ENCODE peak calls at places on chromosomes 6 and 20, in nine cellular contexts. E is EL, D is posterior cingulate gyrus, R is AG20443, J is sigmoid colon, A is mammary epithelial cell, Y is M059J, N is mucosa of gallbladder, H is SK-N-SH. G is an unnamed sample.

GRCh38 chr20:24432057-24432456 is 37.4 kb upstream of the SYNDIG1 start:
- DNase-seq in E (no peak), D (no peak), R (no peak), J (no peak), A (no peak), Y (no peak), N (peak; percentile 13), H (no peak), G (no peak)

GRCh38 chr6:36650848-36651247 is 27.7 kb upstream of the CDKN1A start:
- DNase-seq in E (no peak), D (no peak), R (no peak), J (no peak), A (no peak), Y (no peak), N (no peak), H (no peak), G (no peak)

GRCh38 chr6:167826230-167827061 is at the start of gene AFDN:
- DNase-seq in E (peak; percentile 59), D (peak; percentile 66), R (peak; percentile 93), J (peak; percentile 91), A (peak; percentile 55), Y (peak; percentile 59), N (peak; percentile 70), H (peak; percentile 95), G (peak; percentile 84)

GRCh38 chr6:107491791-107492674 is 2.1 kb downstream of the SOBP start:
- DNase-seq in E (peak; percentile 58), D (no peak), R (peak; percentile 70), J (no peak), A (peak; percentile 70), Y (peak; percentile 24), N (no peak), H (no peak), G (peak; percentile 52)

GRCh38 chr20:46268131-46268611 is 40.1 kb downstream of the CDH22 start:
- DNase-seq in E (no peak), D (no peak), R (no peak), J (no peak), A (no peak), Y (no peak), N (no peak), H (peak; percentile 48), G (no peak)

GRCh38 chr6:112450663-112451062 is 103.5 kb downstream of the RFPL4B start:
- DNase-seq in E (no peak), D (no peak), R (no peak), J (no peak), A (no peak), Y (no peak), N (no peak), H (no peak), G (no peak)

GRCh38 chr20:49657118-49657901 is 56.4 kb downstream of the B4GALT5 start:
- DNase-seq in E (no peak), D (no peak), R (peak; percentile 75), J (no peak), A (no peak), Y (no peak), N (no peak), H (no peak), G (no peak)

GRCh38 chr6:38194282-38194572 is 374.7 kb downstream of the ZFAND3 start:
- DNase-seq in E (no peak), D (no peak), R (no peak), J (no peak), A (no peak), Y (no peak), N (no peak), H (no peak), G (no peak)

GRCh38 chr6:142301421-142302391 is at the start of gene ADGRG6:
- DNase-seq in E (peak; percentile 70), D (no peak), R (peak; percentile 50), J (peak; percentile 72), A (peak; percentile 65), Y (peak; percentile 69), N (peak; percentile 32), H (peak; percentile 26), G (peak; percentile 88)

GRCh38 chr20:59204201-59204894 is 40.7 kb downstream of the ZNF831 start:
- DNase-seq in E (no peak), D (no peak), R (no peak), J (no peak), A (no peak), Y (no peak), N (no peak), H (no peak), G (no peak)

GRCh38 chr20:50438986-50439407 is 71.2 kb upstream of the PTPN1 start:
- DNase-seq in E (peak; percentile 85), D (no peak), R (peak; percentile 41), J (no peak), A (peak; percentile 100), Y (peak; percentile 98), N (no peak), H (no peak), G (no peak)

GRCh38 chr6:39137235-39137634 is 22.2 kb upstream of the SAYSD1 start:
- DNase-seq in E (peak; percentile 38), D (no peak), R (no peak), J (no peak), A (peak; percentile 30), Y (peak; percentile 42), N (peak; percentile 46), H (no peak), G (no peak)

GRCh38 chr6:88866856-88867255 is 96.6 kb downstream of the RNGTT start:
- DNase-seq in E (no peak), D (no peak), R (no peak), J (no peak), A (no peak), Y (peak; percentile 61), N (no peak), H (no peak), G (no peak)

GRCh38 chr6:52389626-52390360 is 27.8 kb downstream of the PAQR8 start:
- DNase-seq in E (peak; percentile 71), D (no peak), R (peak; percentile 21), J (no peak), A (peak; percentile 72), Y (peak; percentile 95), N (peak; percentile 91), H (peak; percentile 63), G (peak; percentile 94)

GRCh38 chr6:26284537-26285142 is 80.4 kb upstream of the BTN3A2 start:
- DNase-seq in E (peak; percentile 73), D (no peak), R (peak; percentile 44), J (peak; percentile 87), A (peak; percentile 48), Y (peak; percentile 63), N (peak; percentile 53), H (no peak), G (no peak)

GRCh38 chr20:34472246-34472925 is 43.8 kb upstream of the DYNLRB1 start:
- DNase-seq in E (peak; percentile 62), D (no peak), R (peak; percentile 60), J (no peak), A (peak; percentile 16), Y (peak; percentile 57), N (no peak), H (no peak), G (no peak)

GRCh38 chr6:34237316-34237721 is 646 bp downstream of the HMGA1 start:
- DNase-seq in E (no peak), D (no peak), R (peak; percentile 62), J (no peak), A (no peak), Y (no peak), N (no peak), H (peak; percentile 87), G (no peak)

GRCh38 chr20:18638768-18639167 is 50.9 kb downstream of the DTD1 start:
- DNase-seq in E (no peak), D (no peak), R (no peak), J (peak; percentile 28), A (no peak), Y (no peak), N (no peak), H (no peak), G (no peak)